ENCODE peak calls at places on chromosome 3, in ten cellular contexts. D is ovary, Y is mucosa of descending colon, B is K562, T is AG09319, O is astrocyte of the spinal cord, Q is GM12865, P is B cell, G is CD14-positive monocyte, U is fibroblast of pulmonary artery. L is an unnamed sample.
A peak's percentile ranks its signal among the peaks of the same experiment; 100 is the strongest.

GRCh38 chr3:104273046-104273649 is 1093.6 kb upstream of the ALCAM start:
- DNase-seq in P (no peak), B (peak; percentile 1), G (no peak), Q (peak; percentile 35), T (peak; percentile 20), Y (no peak), O (peak; percentile 53), D (no peak), U (peak; percentile 66), L (no peak)

GRCh38 chr3:172153335-172153861 is 114.0 kb downstream of the FNDC3B start:
- DNase-seq in P (no peak), G (peak; percentile 91), B (peak; percentile 61), O (peak; percentile 99), D (peak; percentile 90), T (peak; percentile 80), Y (peak; percentile 83), Q (no peak), U (peak; percentile 98), L (peak; percentile 67)

GRCh38 chr3:52685285-52685704 is 418 bp downstream of the PBRM1 start:
- DNase-seq in D (peak; percentile 74), T (no peak), G (peak; percentile 64), Y (peak; percentile 91), O (peak; percentile 60), Q (peak; percentile 93), B (peak; percentile 87), P (peak; percentile 96), U (no peak), L (peak; percentile 70)

GRCh38 chr3:28624079-28624478 is 275.5 kb upstream of the AZI2 start:
- DNase-seq in D (no peak), Q (no peak), G (no peak), P (no peak), B (no peak), Y (no peak), U (no peak), O (no peak), T (no peak), L (no peak)

GRCh38 chr3:11530153-11530721 is 113.5 kb downstream of the VGLL4 start:
- DNase-seq in Q (no peak), D (peak; percentile 67), B (no peak), P (no peak), Y (no peak), O (peak; percentile 99), T (peak; percentile 81), U (peak; percentile 94), G (no peak), L (no peak)

GRCh38 chr3:38039899-38040261 is 872 bp downstream of the DLEC1 start:
- DNase-seq in D (peak; percentile 60), Q (peak; percentile 49), B (peak; percentile 63), U (peak; percentile 41), O (peak; percentile 52), P (peak; percentile 78), Y (peak; percentile 78), T (no peak), G (peak; percentile 84), L (no peak)

GRCh38 chr3:53585042-53585441 is 90.6 kb downstream of the CACNA1D start:
- DNase-seq in U (no peak), D (no peak), O (no peak), Q (no peak), G (no peak), Y (no peak), P (no peak), B (no peak), T (no peak), L (no peak)

GRCh38 chr3:157159037-157159761 is 748 bp downstream of the CCNL1 start:
- DNase-seq in Y (peak; percentile 83), Q (peak; percentile 86), B (peak; percentile 74), U (peak; percentile 58), O (peak; percentile 59), P (peak; percentile 72), G (peak; percentile 73), D (peak; percentile 63), T (no peak), L (peak; percentile 72)

GRCh38 chr3:78979083-78979482 is 788.7 kb downstream of the ROBO1 start:
- DNase-seq in P (no peak), Y (no peak), G (no peak), Q (no peak), U (no peak), T (no peak), D (no peak), O (no peak), B (no peak), L (no peak)

GRCh38 chr3:133992385-133992784 is 37.3 kb downstream of the SLCO2A1 start:
- DNase-seq in Q (no peak), Y (no peak), U (no peak), O (no peak), P (no peak), B (no peak), G (no peak), T (no peak), D (no peak), L (no peak)
- TF ChIP-seq CTCF in Q (no peak), Y (no peak), U (peak; percentile 15), O (no peak), P (no peak), B (no peak), G (no peak), T (no peak), D (no peak), L (no peak)

GRCh38 chr3:116423945-116424344 is 21.3 kb downstream of the LSAMP start:
- DNase-seq in B (no peak), U (no peak), T (no peak), G (no peak), D (no peak), Q (no peak), O (peak; percentile 37), Y (no peak), P (no peak), L (no peak)

GRCh38 chr3:116426036-116426435 is 19.3 kb downstream of the LSAMP start:
- DNase-seq in D (no peak), G (no peak), P (no peak), O (no peak), B (no peak), Y (no peak), Q (no peak), T (no peak), U (no peak), L (no peak)

GRCh38 chr3:116425126-116425525 is 20.2 kb downstream of the LSAMP start:
- DNase-seq in Y (no peak), D (no peak), Q (no peak), T (no peak), P (no peak), G (no peak), U (no peak), O (no peak), B (no peak), L (no peak)

GRCh38 chr3:116423365-116423764 is 21.9 kb downstream of the LSAMP start:
- DNase-seq in Q (no peak), P (no peak), G (no peak), B (no peak), D (no peak), Y (no peak), U (no peak), T (no peak), O (peak; percentile 46), L (no peak)
- TF ChIP-seq CTCF in Q (no peak), P (no peak), G (no peak), B (no peak), D (no peak), Y (no peak), U (no peak), T (no peak), O (no peak), L (no peak)

DNA sequence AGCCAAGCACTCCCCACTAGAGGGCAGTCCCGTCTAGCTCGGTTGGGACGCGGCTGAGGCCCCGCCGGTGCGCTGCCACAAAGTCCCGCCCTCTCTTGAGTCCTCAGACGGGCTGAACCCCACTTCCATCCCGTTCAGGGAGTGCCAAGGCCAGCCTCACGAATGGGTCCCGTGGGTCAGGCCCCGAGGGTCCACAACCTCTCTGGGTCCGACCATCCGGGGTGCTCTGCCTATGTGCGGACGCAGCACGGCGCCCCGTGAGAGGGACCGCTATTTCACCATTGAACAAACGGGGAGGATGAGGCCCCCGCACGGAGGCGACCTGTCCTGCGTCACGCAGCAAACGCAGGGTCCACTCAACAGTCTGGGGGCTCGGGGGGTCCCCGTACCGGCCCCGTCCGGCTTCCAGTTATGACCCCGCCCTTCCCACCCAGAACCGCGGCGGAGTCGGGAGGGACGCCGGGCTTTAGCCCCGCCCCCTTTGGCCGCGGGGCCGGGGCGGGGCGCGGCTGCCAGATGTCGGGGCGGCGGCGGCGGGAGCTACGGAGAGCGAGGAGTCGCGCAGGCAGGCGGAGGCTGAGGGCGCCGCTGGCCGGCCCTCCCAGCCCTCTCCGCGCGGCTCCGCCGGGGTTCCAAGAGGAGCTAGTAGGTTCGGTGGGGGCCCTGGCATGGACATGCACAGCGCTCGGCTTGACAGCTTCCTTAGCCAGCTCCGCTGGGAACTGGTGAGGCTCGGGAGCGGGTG is at the start of gene INKA1:
- DNase-seq in D (peak; percentile 92), B (peak; percentile 91), T (peak; percentile 62), O (peak; percentile 79), Y (peak; percentile 91), U (peak; percentile 84), P (peak; percentile 94), G (peak; percentile 83), Q (peak; percentile 92), L (peak; percentile 90)
- TF ChIP-seq CTCF in D (peak; percentile 95), B (peak; percentile 84), T (peak; percentile 85), O (peak; percentile 92), Y (peak; percentile 92), U (peak; percentile 84), P (peak; percentile 84), G (peak; percentile 95), Q (peak; percentile 93), L (peak; percentile 87)

GRCh38 chr3:69306239-69307185 is 79.4 kb downstream of the FRMD4B start:
- DNase-seq in O (peak; percentile 83), T (peak; percentile 57), P (peak; percentile 47), Q (peak; percentile 89), B (peak; percentile 70), G (peak; percentile 71), Y (peak; percentile 57), D (peak; percentile 87), U (peak; percentile 94), L (peak; percentile 67)

GRCh38 chr3:69304396-69304795 is 81.5 kb downstream of the FRMD4B start:
- DNase-seq in T (no peak), U (no peak), P (no peak), Y (no peak), D (no peak), G (no peak), B (no peak), O (no peak), Q (no peak), L (no peak)

GRCh38 chr3:69305011-69305410 is 80.9 kb downstream of the FRMD4B start:
- DNase-seq in P (no peak), G (no peak), D (no peak), Y (no peak), B (no peak), U (no peak), T (no peak), Q (peak; percentile 39), O (peak; percentile 56), L (no peak)

GRCh38 chr3:69313251-69313650 is 72.6 kb downstream of the FRMD4B start:
- DNase-seq in O (no peak), D (no peak), G (no peak), P (no peak), Y (peak; percentile 61), Q (no peak), T (no peak), U (no peak), B (no peak), L (no peak)

DNA sequence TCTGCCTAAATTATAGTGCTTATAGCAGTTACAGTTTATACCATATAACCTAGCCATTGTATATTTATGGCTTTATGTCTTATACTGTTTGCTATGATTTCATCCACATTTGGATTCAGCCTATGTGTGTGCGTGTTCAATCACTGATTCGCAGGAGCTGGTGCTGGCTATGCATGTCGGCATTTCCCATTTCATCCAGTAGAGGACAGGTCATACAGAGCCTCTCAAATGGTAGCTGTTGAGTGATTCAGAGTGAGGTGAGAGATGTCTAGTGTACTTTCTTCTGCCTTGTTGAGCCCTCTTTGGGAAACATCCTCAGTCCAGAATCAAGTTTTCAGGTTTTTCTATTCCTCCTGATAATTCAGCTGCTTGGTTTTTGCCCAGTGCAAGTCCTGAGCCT is 76.1 kb downstream of the FRMD4B start:
- DNase-seq in B (peak; percentile 8), Q (peak; percentile 35), D (no peak), U (peak; percentile 69), Y (no peak), O (peak; percentile 42), T (no peak), P (no peak), G (no peak), L (peak; percentile 6)
- TF ChIP-seq CTCF in B (no peak), Q (peak; percentile 29), D (no peak), U (peak; percentile 80), Y (no peak), O (peak; percentile 73), T (peak; percentile 32), P (no peak), G (no peak), L (no peak)